ENCODE peak calls at places on chromosomes 4 and X, in ten cellular contexts. One of them, this sample, is unnamed. For H3K27me3, the result is how much of the 10 kb centered on the place peaks cover.

GRCh38 chr4:160026720-160027119 is 923.8 kb downstream of the RAPGEF2 start:
- DNase-seq in H9: peak
- DNase-seq in GM23248: no peak
- DNase-seq in right lobe of liver: no peak
- DNase-seq in CD4-positive, alpha-beta memory T cell: no peak
- DNase-seq in heart right ventricle: no peak
- DNase-seq in SK-N-SH: no peak
- DNase-seq in IMR-90: no peak
- DNase-seq in stomach: no peak
- DNase-seq in brain microvascular endothelial cell: peak
- DNase-seq in this sample: no peak

GRCh38 chr4:118734491-118735205 is 49.5 kb downstream of the METTL14 start:
- DNase-seq in SK-N-SH: no peak
- DNase-seq in stomach: no peak
- DNase-seq in CD4-positive, alpha-beta memory T cell: no peak
- DNase-seq in brain microvascular endothelial cell: no peak
- DNase-seq in right lobe of liver: no peak
- DNase-seq in GM23248: no peak
- DNase-seq in H9: no peak
- DNase-seq in heart right ventricle: no peak
- DNase-seq in IMR-90: no peak
- DNase-seq in this sample: no peak

GRCh38 chr4:87465739-87466366 is 43.5 kb downstream of the NUDT9 start:
- DNase-seq in CD4-positive, alpha-beta memory T cell: peak
- DNase-seq in stomach: no peak
- DNase-seq in right lobe of liver: no peak
- DNase-seq in brain microvascular endothelial cell: peak
- DNase-seq in heart right ventricle: no peak
- DNase-seq in GM23248: peak
- DNase-seq in IMR-90: peak
- DNase-seq in SK-N-SH: peak
- DNase-seq in H9: no peak
- DNase-seq in this sample: no peak

GRCh38 chr4:74934016-74934821 is 1.3 kb downstream of the PARM1 start:
- DNase-seq in brain microvascular endothelial cell: peak
- DNase-seq in GM23248: peak
- DNase-seq in right lobe of liver: no peak
- DNase-seq in stomach: peak
- DNase-seq in CD4-positive, alpha-beta memory T cell: no peak
- DNase-seq in SK-N-SH: peak
- DNase-seq in H9: peak
- DNase-seq in IMR-90: peak
- DNase-seq in heart right ventricle: peak
- DNase-seq in this sample: peak

GRCh38 chrX:39998636-39999406 is 98.9 kb downstream of the BCOR start:
- DNase-seq in right lobe of liver: no peak
- DNase-seq in stomach: no peak
- DNase-seq in SK-N-SH: no peak
- DNase-seq in IMR-90: no peak
- DNase-seq in CD4-positive, alpha-beta memory T cell: no peak
- DNase-seq in brain microvascular endothelial cell: no peak
- DNase-seq in heart right ventricle: no peak
- DNase-seq in GM23248: no peak
- DNase-seq in H9: no peak
- DNase-seq in this sample: no peak

GRCh38 chr4:101141230-101141629 is 206.1 kb downstream of the PPP3CA start:
- DNase-seq in heart right ventricle: no peak
- DNase-seq in stomach: no peak
- DNase-seq in H9: no peak
- DNase-seq in right lobe of liver: no peak
- DNase-seq in SK-N-SH: no peak
- DNase-seq in brain microvascular endothelial cell: no peak
- DNase-seq in CD4-positive, alpha-beta memory T cell: no peak
- DNase-seq in GM23248: no peak
- DNase-seq in IMR-90: no peak
- DNase-seq in this sample: no peak

GRCh38 chrX:114611018-114611619 is 27.2 kb downstream of the HTR2C start:
- DNase-seq in SK-N-SH: peak
- DNase-seq in heart right ventricle: no peak
- DNase-seq in right lobe of liver: no peak
- DNase-seq in GM23248: peak
- DNase-seq in CD4-positive, alpha-beta memory T cell: peak
- DNase-seq in stomach: peak
- DNase-seq in IMR-90: peak
- DNase-seq in H9: no peak
- DNase-seq in brain microvascular endothelial cell: peak
- DNase-seq in this sample: no peak

GRCh38 chr4:23934223-23934622 is 44.4 kb upstream of the PPARGC1A start:
- DNase-seq in right lobe of liver: no peak
- DNase-seq in H9: peak
- DNase-seq in heart right ventricle: no peak
- DNase-seq in brain microvascular endothelial cell: no peak
- DNase-seq in CD4-positive, alpha-beta memory T cell: no peak
- DNase-seq in SK-N-SH: no peak
- DNase-seq in stomach: no peak
- DNase-seq in IMR-90: no peak
- DNase-seq in GM23248: no peak
- DNase-seq in this sample: no peak

GRCh38 chr4:154478547-154478946 is 13.1 kb downstream of the DCHS2 start:
- DNase-seq in SK-N-SH: no peak
- DNase-seq in H9: no peak
- DNase-seq in stomach: no peak
- DNase-seq in brain microvascular endothelial cell: no peak
- DNase-seq in heart right ventricle: no peak
- DNase-seq in IMR-90: no peak
- DNase-seq in GM23248: no peak
- DNase-seq in right lobe of liver: no peak
- DNase-seq in CD4-positive, alpha-beta memory T cell: no peak
- DNase-seq in this sample: no peak

GRCh38 chr4:154473497-154473896 is 18.1 kb downstream of the DCHS2 start:
- DNase-seq in IMR-90: no peak
- DNase-seq in GM23248: no peak
- DNase-seq in right lobe of liver: no peak
- DNase-seq in heart right ventricle: no peak
- DNase-seq in brain microvascular endothelial cell: no peak
- DNase-seq in H9: no peak
- DNase-seq in SK-N-SH: no peak
- DNase-seq in CD4-positive, alpha-beta memory T cell: no peak
- DNase-seq in stomach: no peak
- DNase-seq in this sample: no peak

GRCh38 chr4:154472870-154473269 is 18.7 kb downstream of the DCHS2 start:
- DNase-seq in H9: no peak
- DNase-seq in heart right ventricle: no peak
- DNase-seq in right lobe of liver: no peak
- DNase-seq in GM23248: no peak
- DNase-seq in SK-N-SH: no peak
- DNase-seq in CD4-positive, alpha-beta memory T cell: no peak
- DNase-seq in brain microvascular endothelial cell: no peak
- DNase-seq in IMR-90: no peak
- DNase-seq in stomach: no peak
- DNase-seq in this sample: no peak

GRCh38 chr4:154478128-154478527 is 13.5 kb downstream of the DCHS2 start:
- DNase-seq in CD4-positive, alpha-beta memory T cell: no peak
- DNase-seq in SK-N-SH: no peak
- DNase-seq in GM23248: no peak
- DNase-seq in stomach: no peak
- DNase-seq in IMR-90: no peak
- DNase-seq in brain microvascular endothelial cell: no peak
- DNase-seq in right lobe of liver: no peak
- DNase-seq in H9: no peak
- DNase-seq in heart right ventricle: no peak
- DNase-seq in this sample: no peak

GRCh38 chr4:154475800-154476199 is 15.8 kb downstream of the DCHS2 start:
- DNase-seq in right lobe of liver: no peak
- DNase-seq in SK-N-SH: no peak
- DNase-seq in heart right ventricle: no peak
- DNase-seq in GM23248: no peak
- DNase-seq in IMR-90: no peak
- DNase-seq in H9: no peak
- DNase-seq in CD4-positive, alpha-beta memory T cell: no peak
- DNase-seq in stomach: no peak
- DNase-seq in brain microvascular endothelial cell: no peak
- DNase-seq in this sample: no peak
- H3K27me3 ChIP-seq in right lobe of liver: under half
- H3K27me3 ChIP-seq in SK-N-SH: under half
- H3K27me3 ChIP-seq in heart right ventricle: under half
- H3K27me3 ChIP-seq in GM23248: under half
- H3K27me3 ChIP-seq in IMR-90: under half
- H3K27me3 ChIP-seq in H9: under half
- H3K27me3 ChIP-seq in CD4-positive, alpha-beta memory T cell: under half
- H3K27me3 ChIP-seq in stomach: under half
- H3K27me3 ChIP-seq in brain microvascular endothelial cell: under half
- H3K27me3 ChIP-seq in this sample: under half

GRCh38 chr4:94508256-94508655 is 56.5 kb downstream of the PDLIM5 start:
- DNase-seq in H9: no peak
- DNase-seq in stomach: no peak
- DNase-seq in SK-N-SH: no peak
- DNase-seq in CD4-positive, alpha-beta memory T cell: no peak
- DNase-seq in right lobe of liver: no peak
- DNase-seq in IMR-90: peak
- DNase-seq in heart right ventricle: no peak
- DNase-seq in GM23248: peak
- DNase-seq in brain microvascular endothelial cell: no peak
- DNase-seq in this sample: no peak

GRCh38 chr4:94508841-94509240 is 57.1 kb downstream of the PDLIM5 start:
- DNase-seq in CD4-positive, alpha-beta memory T cell: no peak
- DNase-seq in IMR-90: no peak
- DNase-seq in heart right ventricle: no peak
- DNase-seq in right lobe of liver: no peak
- DNase-seq in SK-N-SH: no peak
- DNase-seq in stomach: no peak
- DNase-seq in brain microvascular endothelial cell: no peak
- DNase-seq in GM23248: peak
- DNase-seq in H9: no peak
- DNase-seq in this sample: no peak

GRCh38 chr4:94507281-94507680 is 55.5 kb downstream of the PDLIM5 start:
- DNase-seq in CD4-positive, alpha-beta memory T cell: no peak
- DNase-seq in heart right ventricle: no peak
- DNase-seq in right lobe of liver: no peak
- DNase-seq in stomach: no peak
- DNase-seq in GM23248: no peak
- DNase-seq in IMR-90: no peak
- DNase-seq in SK-N-SH: no peak
- DNase-seq in brain microvascular endothelial cell: no peak
- DNase-seq in H9: no peak
- DNase-seq in this sample: no peak

GRCh38 chr4:94507708-94508107 is 56.0 kb downstream of the PDLIM5 start:
- DNase-seq in heart right ventricle: no peak
- DNase-seq in brain microvascular endothelial cell: peak
- DNase-seq in GM23248: peak
- DNase-seq in right lobe of liver: peak
- DNase-seq in stomach: no peak
- DNase-seq in SK-N-SH: no peak
- DNase-seq in IMR-90: peak
- DNase-seq in CD4-positive, alpha-beta memory T cell: no peak
- DNase-seq in H9: no peak
- DNase-seq in this sample: peak

DNA sequence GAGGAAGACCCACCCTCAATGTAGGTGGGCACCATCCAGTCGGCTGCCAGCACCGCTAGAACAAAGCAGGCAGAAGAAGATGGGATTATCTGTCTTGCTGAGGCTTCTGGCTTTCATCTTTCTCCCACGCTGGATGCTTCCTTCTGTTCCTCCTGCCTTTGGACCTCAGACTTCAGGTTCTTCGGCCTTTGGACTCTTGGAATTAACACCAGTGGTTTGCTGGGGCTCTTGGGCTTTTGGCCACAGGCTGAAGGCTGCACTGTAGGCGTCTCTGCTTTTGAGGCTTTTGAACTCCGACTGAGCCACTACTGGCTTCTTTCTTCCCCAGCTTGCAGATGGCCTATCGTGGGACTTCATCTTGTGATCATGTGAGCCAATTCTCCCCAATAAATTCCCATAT is 55.1 kb downstream of the PDLIM5 start:
- DNase-seq in stomach: no peak
- DNase-seq in brain microvascular endothelial cell: no peak
- DNase-seq in IMR-90: no peak
- DNase-seq in GM23248: no peak
- DNase-seq in SK-N-SH: no peak
- DNase-seq in H9: no peak
- DNase-seq in heart right ventricle: no peak
- DNase-seq in right lobe of liver: peak
- DNase-seq in CD4-positive, alpha-beta memory T cell: no peak
- DNase-seq in this sample: no peak
- H3K27ac ChIP-seq in stomach: no peak
- H3K27ac ChIP-seq in brain microvascular endothelial cell: no peak
- H3K27ac ChIP-seq in IMR-90: no peak
- H3K27ac ChIP-seq in GM23248: peak
- H3K27ac ChIP-seq in SK-N-SH: no peak
- H3K27ac ChIP-seq in H9: no peak
- H3K27ac ChIP-seq in heart right ventricle: no peak
- H3K27ac ChIP-seq in right lobe of liver: no peak
- H3K27ac ChIP-seq in CD4-positive, alpha-beta memory T cell: no peak
- H3K27ac ChIP-seq in this sample: peak

GRCh38 chr4:108359130-108359709 is 190.5 kb upstream of the LEF1 start:
- DNase-seq in H9: no peak
- DNase-seq in CD4-positive, alpha-beta memory T cell: peak
- DNase-seq in SK-N-SH: no peak
- DNase-seq in GM23248: no peak
- DNase-seq in right lobe of liver: no peak
- DNase-seq in brain microvascular endothelial cell: no peak
- DNase-seq in IMR-90: no peak
- DNase-seq in heart right ventricle: no peak
- DNase-seq in stomach: no peak
- DNase-seq in this sample: no peak

GRCh38 chr4:108352664-108353308 is 184.1 kb upstream of the LEF1 start:
- DNase-seq in CD4-positive, alpha-beta memory T cell: no peak
- DNase-seq in IMR-90: no peak
- DNase-seq in right lobe of liver: no peak
- DNase-seq in SK-N-SH: no peak
- DNase-seq in H9: no peak
- DNase-seq in stomach: no peak
- DNase-seq in GM23248: no peak
- DNase-seq in heart right ventricle: no peak
- DNase-seq in brain microvascular endothelial cell: no peak
- DNase-seq in this sample: no peak

GRCh38 chr4:108356209-108356535 is 187.4 kb upstream of the LEF1 start:
- DNase-seq in GM23248: no peak
- DNase-seq in H9: no peak
- DNase-seq in stomach: no peak
- DNase-seq in brain microvascular endothelial cell: no peak
- DNase-seq in CD4-positive, alpha-beta memory T cell: peak
- DNase-seq in heart right ventricle: no peak
- DNase-seq in IMR-90: no peak
- DNase-seq in SK-N-SH: no peak
- DNase-seq in right lobe of liver: no peak
- DNase-seq in this sample: no peak

GRCh38 chr4:108351806-108352205 is 183.1 kb upstream of the LEF1 start:
- DNase-seq in CD4-positive, alpha-beta memory T cell: no peak
- DNase-seq in IMR-90: no peak
- DNase-seq in stomach: no peak
- DNase-seq in brain microvascular endothelial cell: peak
- DNase-seq in SK-N-SH: no peak
- DNase-seq in heart right ventricle: no peak
- DNase-seq in right lobe of liver: no peak
- DNase-seq in GM23248: no peak
- DNase-seq in H9: no peak
- DNase-seq in this sample: no peak

DNA sequence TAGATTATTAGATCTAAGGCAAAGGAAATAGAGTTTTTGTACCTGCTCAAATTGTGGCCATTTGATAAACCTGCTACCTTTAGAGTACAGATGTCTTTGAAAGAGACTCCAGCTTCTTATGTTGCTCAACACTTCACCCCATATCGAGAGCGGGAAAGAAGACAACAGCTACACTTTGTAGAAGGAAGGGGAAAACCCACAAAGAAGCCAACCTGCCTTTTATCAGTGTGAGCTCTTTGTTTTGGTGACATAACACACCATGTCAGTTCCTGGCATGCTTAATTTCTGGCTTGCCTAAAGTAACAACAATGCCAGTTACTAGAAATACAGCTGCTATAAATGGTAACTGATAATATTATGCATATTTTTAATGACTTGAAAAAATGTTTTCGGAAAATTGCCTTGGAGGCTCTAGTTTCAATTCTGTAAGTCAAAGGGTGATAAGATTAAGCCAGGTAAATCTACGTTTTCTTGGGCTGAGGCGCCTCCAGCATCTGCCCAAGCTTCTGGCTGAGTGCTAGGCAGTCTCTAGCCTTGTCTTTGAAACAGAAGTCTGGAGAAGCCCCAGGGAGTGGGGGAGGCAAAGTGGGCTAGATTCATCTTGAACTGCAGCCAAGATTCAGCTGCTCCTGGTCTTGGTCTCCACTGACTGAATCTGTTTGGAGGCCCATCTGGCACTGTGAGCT is 186.9 kb upstream of the LEF1 start:
- DNase-seq in right lobe of liver: no peak
- DNase-seq in heart right ventricle: no peak
- DNase-seq in IMR-90: no peak
- DNase-seq in CD4-positive, alpha-beta memory T cell: peak
- DNase-seq in stomach: no peak
- DNase-seq in H9: no peak
- DNase-seq in SK-N-SH: peak
- DNase-seq in brain microvascular endothelial cell: no peak
- DNase-seq in GM23248: no peak
- DNase-seq in this sample: no peak
- H3K27me3 ChIP-seq in right lobe of liver: under half
- H3K27me3 ChIP-seq in heart right ventricle: under half
- H3K27me3 ChIP-seq in IMR-90: under half
- H3K27me3 ChIP-seq in CD4-positive, alpha-beta memory T cell: under half
- H3K27me3 ChIP-seq in stomach: under half
- H3K27me3 ChIP-seq in H9: under half
- H3K27me3 ChIP-seq in SK-N-SH: under half
- H3K27me3 ChIP-seq in brain microvascular endothelial cell: under half
- H3K27me3 ChIP-seq in GM23248: half or more
- H3K27me3 ChIP-seq in this sample: under half

GRCh38 chr4:88610771-88611170 is 18.5 kb downstream of the HERC3 start:
- DNase-seq in SK-N-SH: no peak
- DNase-seq in heart right ventricle: peak
- DNase-seq in IMR-90: peak
- DNase-seq in brain microvascular endothelial cell: no peak
- DNase-seq in GM23248: peak
- DNase-seq in CD4-positive, alpha-beta memory T cell: no peak
- DNase-seq in H9: no peak
- DNase-seq in right lobe of liver: no peak
- DNase-seq in stomach: no peak
- DNase-seq in this sample: peak

GRCh38 chr4:88616275-88616996 is 24.2 kb downstream of the HERC3 start:
- DNase-seq in SK-N-SH: no peak
- DNase-seq in stomach: no peak
- DNase-seq in brain microvascular endothelial cell: peak
- DNase-seq in H9: no peak
- DNase-seq in GM23248: peak
- DNase-seq in CD4-positive, alpha-beta memory T cell: no peak
- DNase-seq in right lobe of liver: peak
- DNase-seq in heart right ventricle: no peak
- DNase-seq in IMR-90: peak
- DNase-seq in this sample: no peak

GRCh38 chr4:88614058-88614457 is 21.8 kb downstream of the HERC3 start:
- DNase-seq in stomach: no peak
- DNase-seq in right lobe of liver: no peak
- DNase-seq in heart right ventricle: no peak
- DNase-seq in IMR-90: no peak
- DNase-seq in H9: no peak
- DNase-seq in brain microvascular endothelial cell: no peak
- DNase-seq in SK-N-SH: no peak
- DNase-seq in CD4-positive, alpha-beta memory T cell: no peak
- DNase-seq in GM23248: no peak
- DNase-seq in this sample: no peak

GRCh38 chr4:88609387-88609786 is 17.1 kb downstream of the HERC3 start:
- DNase-seq in brain microvascular endothelial cell: no peak
- DNase-seq in IMR-90: no peak
- DNase-seq in H9: no peak
- DNase-seq in heart right ventricle: no peak
- DNase-seq in right lobe of liver: no peak
- DNase-seq in CD4-positive, alpha-beta memory T cell: no peak
- DNase-seq in stomach: no peak
- DNase-seq in GM23248: no peak
- DNase-seq in SK-N-SH: no peak
- DNase-seq in this sample: no peak

GRCh38 chr4:88613417-88613875 is 21.2 kb downstream of the HERC3 start:
- DNase-seq in brain microvascular endothelial cell: no peak
- DNase-seq in heart right ventricle: no peak
- DNase-seq in stomach: no peak
- DNase-seq in IMR-90: no peak
- DNase-seq in right lobe of liver: no peak
- DNase-seq in H9: no peak
- DNase-seq in SK-N-SH: no peak
- DNase-seq in CD4-positive, alpha-beta memory T cell: peak
- DNase-seq in GM23248: no peak
- DNase-seq in this sample: no peak
- H3K27ac ChIP-seq in brain microvascular endothelial cell: no peak
- H3K27ac ChIP-seq in heart right ventricle: peak
- H3K27ac ChIP-seq in stomach: peak
- H3K27ac ChIP-seq in IMR-90: no peak
- H3K27ac ChIP-seq in right lobe of liver: no peak
- H3K27ac ChIP-seq in H9: no peak
- H3K27ac ChIP-seq in SK-N-SH: peak
- H3K27ac ChIP-seq in CD4-positive, alpha-beta memory T cell: peak
- H3K27ac ChIP-seq in GM23248: peak
- H3K27ac ChIP-seq in this sample: peak